ENCODE peak calls at places on chromosomes 13 and 19, in nine cellular contexts. B, M, T, Z, Y, G, D, W and L are unnamed samples.

GRCh38 chr13:39417643-39418042 is 185.3 kb downstream of the LHFPL6 start:
- DNase-seq in B (no peak), M (no peak), T (no peak), Z (no peak), Y (peak), G (no peak), D (no peak), W (no peak), L (no peak)

GRCh38 chr19:37928527-37929286 is 21.7 kb downstream of the SIPA1L3 start:
- DNase-seq in B (peak), M (no peak), T (no peak), Z (no peak), Y (no peak), G (no peak), D (no peak), W (no peak), L (no peak)

GRCh38 chr13:65638572-65639168 is 1591.5 kb downstream of the PCDH9 start:
- DNase-seq in B (peak), M (peak), T (no peak), Z (no peak), Y (peak), G (no peak), D (no peak), W (no peak), L (peak)

GRCh38 chr19:33389574-33390119 is 16.1 kb downstream of the CEBPG start:
- DNase-seq in B (no peak), M (no peak), T (no peak), Z (no peak), Y (no peak), G (no peak), D (peak), W (no peak), L (no peak)

GRCh38 chr19:32748497-32748896 is 28.9 kb downstream of the TDRD12 start:
- DNase-seq in B (peak), M (no peak), T (no peak), Z (no peak), Y (no peak), G (no peak), D (no peak), W (no peak), L (peak)

GRCh38 chr13:51585696-51586095 is 1.4 kb downstream of the WDFY2 start:
- DNase-seq in B (no peak), M (no peak), T (no peak), Z (no peak), Y (peak), G (no peak), D (no peak), W (no peak), L (no peak)

GRCh38 chr13:65855276-65855675 is 1374.9 kb downstream of the PCDH9 start:
- DNase-seq in B (no peak), M (no peak), T (no peak), Z (no peak), Y (no peak), G (no peak), D (no peak), W (no peak), L (no peak)

GRCh38 chr19:48501961-48502719 is 9.5 kb downstream of the LMTK3 start:
- DNase-seq in B (peak), M (no peak), T (no peak), Z (no peak), Y (peak), G (peak), D (peak), W (peak), L (peak)

GRCh38 chr19:37980419-37980975 is 73.5 kb downstream of the SIPA1L3 start:
- DNase-seq in B (no peak), M (no peak), T (no peak), Z (no peak), Y (no peak), G (no peak), D (peak), W (no peak), L (no peak)

GRCh38 chr19:28289294-28290063 is 923.5 kb downstream of the UQCRFS1 start:
- DNase-seq in B (no peak), M (no peak), T (no peak), Z (no peak), Y (peak), G (no peak), D (no peak), W (no peak), L (no peak)

GRCh38 chr19:18939922-18940775 is 868 bp downstream of the HOMER3 start:
- DNase-seq in B (no peak), M (peak), T (peak), Z (peak), Y (peak), G (no peak), D (peak), W (no peak), L (peak)

GRCh38 chr13:80798576-80799133 is 457.7 kb upstream of the SPRY2 start:
- DNase-seq in B (no peak), M (no peak), T (no peak), Z (no peak), Y (no peak), G (no peak), D (no peak), W (no peak), L (no peak)

GRCh38 chr19:48514123-48514458 is 2.5 kb upstream of the LMTK3 start:
- DNase-seq in B (no peak), M (no peak), T (no peak), Z (no peak), Y (no peak), G (no peak), D (no peak), W (no peak), L (no peak)

GRCh38 chr19:50358483-50359431 is 6.7 kb downstream of the NAPSA start:
- DNase-seq in B (no peak), M (no peak), T (peak), Z (peak), Y (no peak), G (peak), D (peak), W (peak), L (no peak)

GRCh38 chr13:99310382-99311031 is 3.3 kb upstream of the GPR183 start:
- DNase-seq in B (no peak), M (no peak), T (no peak), Z (no peak), Y (no peak), G (no peak), D (no peak), W (no peak), L (no peak)

GRCh38 chr19:31119951-31120690 is 229.1 kb downstream of the TSHZ3 start:
- DNase-seq in B (no peak), M (no peak), T (no peak), Z (no peak), Y (no peak), G (no peak), D (no peak), W (no peak), L (no peak)

GRCh38 chr19:44741841-44742352 is 6.6 kb upstream of the BCL3 start:
- DNase-seq in B (peak), M (peak), T (peak), Z (peak), Y (peak), G (peak), D (peak), W (peak), L (peak)

GRCh38 chr13:105139380-105140285 is 1395.8 kb downstream of the EFNB2 start:
- DNase-seq in B (peak), M (peak), T (no peak), Z (peak), Y (no peak), G (peak), D (no peak), W (peak), L (peak)

GRCh38 chr13:106603568-106603967 is 35.6 kb upstream of the ARGLU1 start:
- DNase-seq in B (no peak), M (no peak), T (no peak), Z (no peak), Y (no peak), G (no peak), D (no peak), W (no peak), L (no peak)

GRCh38 chr13:40061466-40062450 is 406.3 kb downstream of the COG6 start:
- DNase-seq in B (no peak), M (no peak), T (no peak), Z (no peak), Y (peak), G (no peak), D (no peak), W (no peak), L (no peak)

GRCh38 chr19:50330365-50331078 is 1.3 kb upstream of the KCNC3 start:
- DNase-seq in B (peak), M (peak), T (peak), Z (peak), Y (no peak), G (peak), D (peak), W (peak), L (peak)

GRCh38 chr13:99055286-99056073 is 77.6 kb upstream of the DOCK9 start:
- DNase-seq in B (no peak), M (no peak), T (no peak), Z (no peak), Y (no peak), G (no peak), D (no peak), W (no peak), L (no peak)

GRCh38 chr19:10120538-10121198 is 969 bp upstream of the EIF3G start:
- DNase-seq in B (no peak), M (no peak), T (no peak), Z (no peak), Y (peak), G (no peak), D (no peak), W (no peak), L (no peak)

GRCh38 chr13:53445682-53446081 is 417.1 kb downstream of the OLFM4 start:
- DNase-seq in B (no peak), M (no peak), T (no peak), Z (no peak), Y (no peak), G (no peak), D (no peak), W (no peak), L (no peak)

GRCh38 chr19:44566984-44567383 is 37.5 kb upstream of the CEACAM20 start:
- DNase-seq in B (no peak), M (no peak), T (no peak), Z (no peak), Y (peak), G (no peak), D (no peak), W (no peak), L (no peak)

GRCh38 chr19:33905473-33905936 is 108.8 kb downstream of the KCTD15 start:
- DNase-seq in B (no peak), M (no peak), T (no peak), Z (peak), Y (peak), G (no peak), D (no peak), W (peak), L (no peak)

GRCh38 chr13:24858953-24859352 is 95.0 kb downstream of the RNF17 start:
- DNase-seq in B (no peak), M (no peak), T (no peak), Z (no peak), Y (no peak), G (no peak), D (no peak), W (no peak), L (no peak)

GRCh38 chr19:13094771-13095392 is 7.8 kb downstream of the LYL1 start:
- DNase-seq in B (no peak), M (no peak), T (no peak), Z (no peak), Y (no peak), G (peak), D (no peak), W (no peak), L (peak)

GRCh38 chr13:50230365-50230978 is 215.2 kb downstream of the KCNRG start:
- DNase-seq in B (no peak), M (no peak), T (no peak), Z (no peak), Y (peak), G (no peak), D (no peak), W (no peak), L (no peak)

GRCh38 chr19:41915248-41916032 is 12.8 kb downstream of the ERFL start:
- DNase-seq in B (no peak), M (no peak), T (no peak), Z (no peak), Y (no peak), G (peak), D (no peak), W (no peak), L (no peak)

GRCh38 chr13:59880468-59880867 is 283.3 kb downstream of the DIAPH3 start:
- DNase-seq in B (no peak), M (no peak), T (no peak), Z (no peak), Y (peak), G (no peak), D (no peak), W (no peak), L (no peak)

GRCh38 chr13:110641055-110642015 is 26.0 kb downstream of the NAXD start:
- DNase-seq in B (no peak), M (peak), T (no peak), Z (no peak), Y (no peak), G (no peak), D (no peak), W (no peak), L (no peak)

DNA sequence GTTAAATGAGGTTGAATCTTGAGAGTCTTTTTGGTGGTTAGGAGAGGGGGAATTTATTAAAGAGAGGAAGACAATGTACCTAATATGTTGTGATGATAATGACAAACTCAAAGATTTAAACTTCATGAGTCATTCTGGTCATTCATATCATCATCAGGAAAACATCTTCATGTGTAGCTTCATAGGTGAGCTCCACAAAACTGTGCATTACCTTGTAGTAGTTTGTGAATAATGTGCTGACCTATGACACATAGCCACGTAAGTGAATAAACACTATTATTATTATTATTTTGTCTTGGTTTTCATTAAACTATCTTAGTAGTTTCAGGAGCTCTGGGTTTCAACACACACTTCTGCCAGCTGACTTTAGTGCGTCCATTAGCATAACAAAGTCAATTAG is 997 bp upstream of the GPC6 start:
- DNase-seq in B (no peak), M (no peak), T (no peak), Z (no peak), Y (peak), G (no peak), D (no peak), W (no peak), L (no peak)
- H3K4me3 ChIP-seq in B (peak), M (no peak), T (no peak), Z (no peak), Y (no peak), G (no peak), D (no peak), W (no peak), L (peak)

DNA sequence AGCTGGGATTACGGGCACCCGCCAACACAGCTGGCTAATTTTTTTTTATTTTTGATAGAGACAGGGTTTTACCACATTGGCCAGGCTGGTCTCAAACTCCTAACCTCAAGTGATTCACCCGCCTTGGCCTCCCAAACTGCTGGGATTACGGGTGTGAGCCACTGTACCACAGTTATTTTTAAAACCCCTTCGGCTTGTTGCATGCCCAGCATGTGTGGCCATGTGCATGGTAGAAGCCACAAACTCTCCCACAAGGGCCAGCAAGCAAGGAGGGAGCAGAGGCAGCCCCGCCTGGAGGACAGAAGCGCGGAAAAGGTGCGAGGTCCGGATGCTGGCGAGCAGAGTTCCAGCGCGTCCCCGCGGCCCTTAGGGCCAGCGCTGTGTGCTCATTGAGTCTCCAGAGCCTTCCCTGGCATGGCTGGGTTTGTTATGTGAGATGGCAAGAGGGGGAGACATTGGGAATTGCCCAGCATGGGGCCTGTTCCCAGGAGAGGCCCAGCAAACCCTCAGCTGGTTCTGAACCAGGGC is 12.9 kb downstream of the THOP1 start:
- DNase-seq in B (no peak), M (no peak), T (no peak), Z (no peak), Y (no peak), G (no peak), D (no peak), W (no peak), L (no peak)
- H3K27ac ChIP-seq in B (no peak), M (no peak), T (no peak), Z (peak), Y (no peak), G (no peak), D (no peak), W (no peak), L (no peak)

GRCh38 chr19:17469092-17469370 is 1.3 kb upstream of the SLC27A1 start:
- DNase-seq in B (no peak), M (no peak), T (no peak), Z (no peak), Y (no peak), G (no peak), D (no peak), W (no peak), L (peak)
- H3K4me3 ChIP-seq in B (peak), M (peak), T (peak), Z (peak), Y (peak), G (peak), D (peak), W (peak), L (peak)

DNA sequence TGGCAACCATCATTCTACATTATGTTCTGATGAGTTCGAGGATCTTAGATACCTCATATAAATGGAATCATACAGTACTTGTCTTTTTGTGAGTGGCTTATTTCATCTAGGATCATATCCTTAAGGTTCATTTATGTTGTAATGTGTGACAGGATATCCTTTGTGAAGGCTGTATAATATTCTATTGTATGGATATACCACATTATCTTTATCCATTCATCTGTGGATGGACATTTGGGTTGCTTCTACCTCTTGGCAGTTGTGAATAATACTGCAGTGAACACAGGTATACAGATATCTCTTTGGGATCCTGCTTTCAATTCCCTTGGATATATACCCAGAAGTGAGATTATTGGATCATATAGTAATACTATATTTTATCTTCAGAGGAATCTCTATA is 33.2 kb upstream of the RFC3 start:
- DNase-seq in B (no peak), M (no peak), T (no peak), Z (no peak), Y (no peak), G (no peak), D (no peak), W (no peak), L (no peak)
- H3K27ac ChIP-seq in B (no peak), M (no peak), T (no peak), Z (no peak), Y (no peak), G (no peak), D (no peak), W (no peak), L (no peak)

GRCh38 chr19:46297700-46298476 is 1.0 kb downstream of the HIF3A start:
- DNase-seq in B (no peak), M (peak), T (peak), Z (peak), Y (no peak), G (no peak), D (peak), W (peak), L (no peak)
- H3K4me3 ChIP-seq in B (no peak), M (peak), T (peak), Z (peak), Y (no peak), G (no peak), D (peak), W (peak), L (no peak)

DNA sequence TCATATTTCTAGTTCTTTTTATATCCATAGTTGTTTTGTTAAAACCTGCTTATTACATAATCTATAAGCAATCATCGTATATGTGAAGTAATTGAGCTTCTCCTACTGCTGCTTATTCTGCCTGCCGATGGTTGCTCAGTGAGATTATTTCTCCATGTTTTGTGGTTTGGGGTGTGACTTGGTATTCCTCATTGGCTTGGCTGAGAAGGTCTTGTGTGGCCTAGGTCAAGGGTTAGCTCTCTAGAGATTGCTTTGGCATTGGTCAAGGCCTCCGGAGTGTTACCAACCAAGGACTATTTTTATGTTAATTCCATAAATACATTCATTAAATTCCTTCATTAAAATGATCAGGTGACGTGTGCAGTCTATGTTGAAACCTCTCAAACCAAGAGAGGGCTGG is 302.8 kb downstream of the MYO16 start:
- DNase-seq in B (no peak), M (no peak), T (no peak), Z (no peak), Y (no peak), G (no peak), D (no peak), W (no peak), L (no peak)
- H3K27ac ChIP-seq in B (no peak), M (no peak), T (no peak), Z (no peak), Y (no peak), G (no peak), D (no peak), W (no peak), L (no peak)